ENCODE peak calls at places on chromosomes 11 and 22, in ten cellular contexts. M, E, R, H, C, Q, B, K, G and V are unnamed samples.
A peak's percentile ranks its signal among the peaks of the same experiment; 100 is the strongest.

GRCh38 chr11:34926101-34926830 is 9.8 kb downstream of the PDHX start:
- DNase-seq in R (no peak), B (peak; percentile 58), Q (no peak), K (no peak), C (peak; percentile 36), E (peak; percentile 7), G (no peak), H (no peak), M (no peak), V (peak; percentile 6)

GRCh38 chr11:27912916-27913315 is 195.0 kb downstream of the KIF18A start:
- DNase-seq in R (no peak), E (no peak), G (no peak), B (no peak), M (no peak), C (no peak), Q (no peak), K (no peak), H (no peak), V (no peak)

GRCh38 chr22:36828815-36829214 is 12.0 kb upstream of the PVALB start:
- DNase-seq in Q (no peak), R (no peak), G (no peak), C (no peak), M (no peak), K (no peak), H (no peak), E (peak; percentile 18), B (no peak), V (no peak)

GRCh38 chr11:119709638-119710346 is 19.2 kb downstream of the NECTIN1 start:
- DNase-seq in Q (no peak), C (no peak), H (no peak), E (no peak), K (no peak), G (peak; percentile 86), M (no peak), R (no peak), B (no peak), V (no peak)

GRCh38 chr11:132217856-132218255 is 847.4 kb downstream of the NTM start:
- DNase-seq in K (no peak), B (no peak), E (no peak), R (no peak), C (no peak), Q (no peak), H (no peak), M (no peak), G (no peak), V (no peak)

GRCh38 chr11:45178890-45179663 is 32.6 kb downstream of the PRDM11 start:
- DNase-seq in G (peak; percentile 63), M (no peak), H (no peak), C (peak; percentile 86), K (no peak), R (no peak), Q (peak; percentile 19), B (no peak), E (peak; percentile 86), V (peak; percentile 69)

GRCh38 chr11:129447654-129448239 is 72.1 kb downstream of the BARX2 start:
- DNase-seq in B (no peak), K (no peak), G (no peak), E (no peak), C (no peak), R (no peak), H (no peak), M (no peak), Q (no peak), V (no peak)

GRCh38 chr11:33735166-33735425 is 1.1 kb downstream of the CD59 start:
- DNase-seq in C (no peak), E (no peak), G (no peak), H (no peak), R (no peak), M (no peak), B (peak; percentile 27), Q (peak; percentile 41), K (no peak), V (no peak)

GRCh38 chr22:19819911-19820879 is 34.5 kb downstream of the GNB1L start:
- DNase-seq in K (no peak), Q (no peak), C (no peak), G (peak; percentile 7), M (no peak), B (no peak), R (no peak), H (no peak), E (no peak), V (no peak)

GRCh38 chr11:59556115-59556882 is 45.0 kb downstream of the OR4D9 start:
- DNase-seq in C (peak; percentile 81), G (peak; percentile 74), H (no peak), M (peak; percentile 21), K (no peak), R (peak; percentile 61), Q (peak; percentile 61), E (peak; percentile 67), B (peak; percentile 51), V (peak; percentile 43)

GRCh38 chr11:47354913-47355282 is 2.4 kb upstream of the MYBPC3 start:
- DNase-seq in M (no peak), R (peak; percentile 17), H (no peak), B (no peak), G (no peak), K (no peak), C (no peak), Q (no peak), E (no peak), V (no peak)

GRCh38 chr22:50148991-50149721 is 21.4 kb upstream of the PANX2 start:
- DNase-seq in C (peak; percentile 98), R (no peak), E (peak; percentile 91), K (peak; percentile 39), G (peak; percentile 33), H (peak; percentile 75), B (peak; percentile 78), Q (peak; percentile 57), M (peak; percentile 71), V (peak; percentile 88)

GRCh38 chr11:86781546-86781945 is 18.8 kb upstream of the PRSS23 start:
- DNase-seq in C (no peak), M (no peak), H (no peak), K (peak; percentile 18), G (no peak), Q (no peak), E (no peak), B (no peak), R (no peak), V (no peak)

GRCh38 chr11:78023426-78023825 is 350 bp upstream of the KCTD14 start:
- DNase-seq in Q (no peak), B (no peak), R (no peak), H (no peak), E (no peak), C (no peak), K (no peak), M (no peak), G (no peak), V (no peak)
- H3K27ac ChIP-seq in Q (peak overlapping the region; percentile 86), B (no peak overlapping the region), R (no peak overlapping the region), H (peak overlapping the region; percentile 62), E (peak overlapping the region; percentile 36), C (no peak overlapping the region), K (no peak overlapping the region), M (no peak overlapping the region), G (no peak overlapping the region), V (peak overlapping the region; percentile 57)

GRCh38 chr11:83035070-83035854 is 36.4 kb downstream of the RAB30 start:
- DNase-seq in M (no peak), E (no peak), C (peak; percentile 41), R (peak; percentile 35), G (no peak), H (no peak), B (no peak), K (no peak), Q (no peak), V (no peak)
- H3K27ac ChIP-seq in M (no peak overlapping the region), E (no peak overlapping the region), C (no peak overlapping the region), R (peak overlapping the region; percentile 80), G (peak overlapping the region; percentile 88), H (no peak overlapping the region), B (no peak overlapping the region), K (no peak overlapping the region), Q (no peak overlapping the region), V (peak overlapping the region; percentile 74)

GRCh38 chr11:23455291-23455864 is 595.1 kb upstream of the CCDC179 start:
- DNase-seq in Q (no peak), M (no peak), G (no peak), B (no peak), K (no peak), R (no peak), C (no peak), E (no peak), H (no peak), V (no peak)
- H3K27ac ChIP-seq in Q (no peak overlapping the region), M (no peak overlapping the region), G (no peak overlapping the region), B (no peak overlapping the region), K (no peak overlapping the region), R (no peak overlapping the region), C (no peak overlapping the region), E (no peak overlapping the region), H (no peak overlapping the region), V (no peak overlapping the region)

DNA sequence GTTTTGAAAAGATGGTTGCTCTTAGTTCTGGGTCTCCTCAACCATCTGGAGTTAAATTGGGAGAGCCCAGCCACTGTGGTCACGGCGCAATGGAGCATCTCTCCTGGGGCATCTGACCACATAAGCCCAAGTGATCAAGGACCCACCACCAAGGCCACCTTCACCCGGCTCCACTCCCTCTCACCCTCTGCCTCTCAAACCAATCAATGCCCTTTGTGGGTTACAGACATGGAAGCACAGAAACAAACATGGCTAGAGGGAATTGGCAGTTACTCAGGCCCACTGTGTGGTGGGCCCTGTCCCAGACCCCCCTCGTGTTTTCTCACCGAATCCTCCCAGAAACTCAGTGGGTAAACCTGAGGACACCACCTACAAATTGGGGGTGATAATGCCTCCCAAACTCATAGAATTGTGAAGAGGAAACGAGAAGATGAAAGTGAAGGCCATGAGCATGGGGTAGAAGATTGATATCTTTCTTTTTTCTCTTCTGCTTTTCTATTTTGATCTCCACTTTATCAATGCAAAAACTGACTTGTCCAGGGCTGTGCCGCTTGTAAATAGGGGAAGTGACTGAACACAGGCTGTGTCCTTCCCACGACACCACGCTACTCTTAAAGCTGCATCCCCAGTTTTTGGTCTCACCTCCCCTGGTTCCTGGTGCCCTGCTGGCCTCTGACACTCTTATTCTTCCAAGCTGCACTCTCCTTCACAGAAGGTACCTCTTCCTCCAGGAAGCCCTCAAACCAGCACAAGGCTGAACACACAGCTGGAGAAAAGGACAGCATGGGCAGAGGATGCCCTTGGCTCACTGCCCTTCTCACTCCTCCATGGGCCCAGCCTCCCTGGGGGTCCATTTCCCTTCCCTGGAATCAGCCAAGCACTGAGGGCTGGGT is 52.0 kb downstream of the IRAG1 start:
- DNase-seq in K (no peak), H (no peak), G (no peak), E (no peak), R (no peak), B (no peak), C (no peak), Q (no peak), M (no peak), V (no peak)
- H3K27ac ChIP-seq in K (no peak overlapping the region), H (no peak overlapping the region), G (peak overlapping the region; percentile 77), E (no peak overlapping the region), R (peak overlapping the region; percentile 75), B (no peak overlapping the region), C (no peak overlapping the region), Q (no peak overlapping the region), M (no peak overlapping the region), V (no peak overlapping the region)

GRCh38 chr11:57874981-57875380 is 113.4 kb downstream of the CTNND1 start:
- DNase-seq in H (no peak), Q (no peak), G (no peak), C (peak; percentile 6), B (no peak), K (no peak), E (no peak), R (no peak), M (no peak), V (no peak)
- H3K27ac ChIP-seq in H (no peak overlapping the region), Q (no peak overlapping the region), G (no peak overlapping the region), C (no peak overlapping the region), B (no peak overlapping the region), K (no peak overlapping the region), E (no peak overlapping the region), R (no peak overlapping the region), M (no peak overlapping the region), V (no peak overlapping the region)